ENCODE peak calls at places on chromosomes 7 and 10, in six cellular contexts. G is dorsolateral prefrontal cortex, X is neural crest cell, N is Panc1, I is bronchial epithelial cell, P is left ventricle myocardium inferior. W is an unnamed sample.

GRCh38 chr10:14163374-14164125 is 167.2 kb downstream of the FRMD4A start:
- DNase-seq in G (no peak), X (no peak), N (no peak), I (no peak), P (no peak), W (no peak)

GRCh38 chr7:51309361-51310130 is 7.1 kb downstream of the COBL start:
- DNase-seq in G (no peak), X (no peak), N (no peak), I (no peak), P (no peak), W (no peak)

GRCh38 chr7:17408245-17408903 is 109.9 kb downstream of the AHR start:
- DNase-seq in G (no peak), X (no peak), N (peak), I (peak), P (no peak), W (peak)

GRCh38 chr7:55572378-55573233 is at the start of gene VOPP1:
- DNase-seq in G (no peak), X (peak), N (no peak), I (peak), P (peak), W (peak)

GRCh38 chr7:142060936-142061335 is 50.6 kb upstream of the MGAM2 start:
- DNase-seq in G (no peak), X (no peak), N (no peak), I (no peak), P (no peak), W (no peak)

GRCh38 chr10:90088008-90088322 is 386.6 kb downstream of the KIF20B start:
- DNase-seq in G (no peak), X (no peak), N (no peak), I (no peak), P (no peak), W (no peak)

GRCh38 chr7:130758429-130759056 is 24.5 kb upstream of the KLF14 start:
- DNase-seq in G (no peak), X (no peak), N (peak), I (peak), P (no peak), W (peak)

GRCh38 chr10:29241925-29242324 is 46.9 kb upstream of the LYZL1 start:
- DNase-seq in G (no peak), X (no peak), N (no peak), I (no peak), P (no peak), W (no peak)

GRCh38 chr7:20343211-20343610 is 12.5 kb downstream of the ITGB8 start:
- DNase-seq in G (no peak), X (no peak), N (no peak), I (no peak), P (no peak), W (no peak)

GRCh38 chr10:102918817-102919236 is 733 bp downstream of the CNNM2 start:
- DNase-seq in G (no peak), X (no peak), N (no peak), I (no peak), P (no peak), W (no peak)

GRCh38 chr10:86306628-86307278 is 59.8 kb downstream of the GRID1 start:
- DNase-seq in G (no peak), X (peak), N (no peak), I (peak), P (no peak), W (peak)

GRCh38 chr7:142496545-142496991 is 238.7 kb upstream of the PRSS58 start:
- DNase-seq in G (no peak), X (no peak), N (no peak), I (peak), P (no peak), W (peak)

GRCh38 chr10:35182631-35183510 is 56.2 kb downstream of the CREM start:
- DNase-seq in G (no peak), X (no peak), N (no peak), I (no peak), P (no peak), W (no peak)

GRCh38 chr10:132064771-132065437 is 842 bp upstream of the JAKMIP3 start:
- DNase-seq in G (no peak), X (no peak), N (no peak), I (no peak), P (no peak), W (no peak)

GRCh38 chr7:4682621-4683042 is 537 bp downstream of the FOXK1 start:
- DNase-seq in G (no peak), X (no peak), N (no peak), I (peak), P (peak), W (peak)
- TF ChIP-seq CTCF in G (peak), X (no peak), N (no peak), I (peak), P (no peak), W (no peak)

GRCh38 chr7:122528879-122529481 is 169.9 kb downstream of the RNF133 start:
- DNase-seq in G (no peak), X (no peak), N (peak), I (peak), P (no peak), W (peak)
- TF ChIP-seq CTCF in G (peak), X (peak), N (peak), I (peak), P (peak), W (peak)

GRCh38 chr10:42975558-42976352 is 101.1 kb upstream of the RET start:
- DNase-seq in G (peak), X (no peak), N (no peak), I (no peak), P (no peak), W (peak)
- TF ChIP-seq CTCF in G (no peak), X (no peak), N (no peak), I (no peak), P (no peak), W (no peak)

GRCh38 chr10:118734477-118734876 is 20.3 kb downstream of the CACUL1 start:
- DNase-seq in G (no peak), X (no peak), N (no peak), I (no peak), P (no peak), W (no peak)
- TF ChIP-seq CTCF in G (no peak), X (peak), N (peak), I (peak), P (peak), W (peak)

DNA sequence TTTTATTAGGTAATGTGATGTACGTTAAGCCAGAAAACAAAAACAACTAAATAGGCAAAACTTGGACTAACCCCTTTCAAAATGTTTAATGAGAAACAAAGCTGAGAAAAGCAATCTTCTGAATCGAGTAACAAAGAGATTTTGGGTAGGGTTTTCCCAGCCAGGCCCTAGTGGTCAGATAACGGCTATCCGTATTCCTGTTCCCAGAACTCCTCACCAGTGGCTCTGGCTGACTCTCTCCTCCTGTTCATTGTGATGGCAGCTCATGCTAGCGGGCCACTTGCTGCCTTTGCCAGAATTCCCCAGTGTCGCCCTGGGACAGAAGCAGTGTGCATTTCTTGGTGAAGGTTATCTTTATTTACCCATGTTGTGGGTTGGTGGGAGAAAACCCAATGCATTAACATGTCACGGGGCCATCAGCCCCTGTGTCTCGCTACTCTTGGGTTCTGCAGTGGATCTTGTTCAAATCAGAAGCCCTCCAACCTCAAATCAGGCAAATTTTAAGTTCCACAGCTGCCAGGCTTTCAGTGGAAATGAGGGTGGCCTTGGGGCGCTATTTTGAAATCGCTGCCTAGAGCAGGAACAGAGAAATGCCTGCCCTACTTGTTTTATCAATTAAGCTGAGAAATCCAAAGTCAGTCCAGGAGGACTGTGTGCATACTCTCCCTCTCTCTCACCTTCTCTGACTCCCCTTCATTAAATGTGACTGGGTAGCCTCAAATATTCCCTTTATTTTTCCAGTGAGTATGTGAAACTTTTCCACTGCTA is 164.5 kb upstream of the NPVF start:
- DNase-seq in G (no peak), X (no peak), N (no peak), I (no peak), P (no peak), W (no peak)
- TF ChIP-seq CTCF in G (no peak), X (no peak), N (no peak), I (no peak), P (no peak), W (no peak)

GRCh38 chr7:73971701-73972341 is 56.2 kb upstream of the ELN start:
- DNase-seq in G (peak), X (no peak), N (no peak), I (peak), P (no peak), W (peak)
- TF ChIP-seq CTCF in G (no peak), X (no peak), N (peak), I (peak), P (no peak), W (peak)

DNA sequence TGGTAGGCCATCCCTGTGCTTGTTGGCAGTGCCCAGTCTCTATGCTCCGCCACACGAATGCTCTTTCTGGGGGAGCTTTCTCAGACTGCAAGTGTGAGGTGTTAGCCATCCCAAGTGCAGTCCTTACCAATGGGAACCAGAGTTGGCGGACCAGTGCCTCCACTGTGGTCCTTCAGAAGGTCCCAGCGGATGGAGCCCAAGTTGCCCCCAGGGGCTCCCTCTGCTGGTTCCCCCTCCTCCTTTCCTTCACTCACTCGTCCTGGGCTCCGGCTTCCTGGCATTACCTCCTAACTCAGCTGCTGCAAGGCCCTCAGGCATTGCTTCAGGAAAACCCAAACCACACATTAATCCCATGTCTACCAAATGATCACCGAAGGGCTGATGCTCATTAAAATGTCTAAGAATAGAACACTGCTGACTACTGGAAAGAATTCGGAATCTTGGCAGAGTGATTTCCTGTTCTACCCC is 139.8 kb downstream of the CUBN start:
- DNase-seq in G (no peak), X (no peak), N (no peak), I (no peak), P (no peak), W (no peak)
- TF ChIP-seq CTCF in G (no peak), X (no peak), N (no peak), I (no peak), P (no peak), W (no peak)

GRCh38 chr7:83985766-83986165 is 208.8 kb downstream of the SEMA3A start:
- DNase-seq in G (no peak), X (no peak), N (no peak), I (no peak), P (no peak), W (no peak)

GRCh38 chr7:83984076-83984475 is 210.5 kb downstream of the SEMA3A start:
- DNase-seq in G (no peak), X (no peak), N (no peak), I (no peak), P (no peak), W (no peak)

GRCh38 chr7:83987764-83988163 is 206.8 kb downstream of the SEMA3A start:
- DNase-seq in G (no peak), X (no peak), N (no peak), I (no peak), P (no peak), W (no peak)
- TF ChIP-seq CTCF in G (no peak), X (no peak), N (no peak), I (no peak), P (no peak), W (no peak)

W was measured in MCF 10A.